ENCODE peak calls at places on chromosomes 16 and 17, in ten cellular contexts. P is heart left ventricle, H is K562, S is breast epithelium, W is gastrocnemius medialis, Z is tibial nerve, R is endothelial cell of umbilical vein, V is suprapubic skin, J is spleen, O is thyroid gland. Q is an unnamed sample.

GRCh38 chr17:4944163-4944553 is 4.1 kb downstream of the RNF167 start:
- DNase-seq in O (no peak), H (no peak), Z (no peak), P (no peak), J (peak), S (no peak), R (no peak), W (no peak), V (no peak), Q (no peak)

GRCh38 chr16:78817442-78817829 is 718.0 kb downstream of the WWOX start:
- DNase-seq in S (no peak), R (no peak), O (no peak), V (no peak), P (peak), H (no peak), J (no peak), W (no peak), Z (no peak), Q (no peak)

GRCh38 chr17:80068301-80069160 is 32.1 kb downstream of the CCDC40 start:
- DNase-seq in H (peak), J (no peak), Z (no peak), R (peak), S (no peak), V (no peak), O (peak), W (no peak), P (peak), Q (peak)

GRCh38 chr17:44797809-44798208 is 32.3 kb downstream of the GJC1 start:
- DNase-seq in J (no peak), R (no peak), S (no peak), O (no peak), H (peak), W (no peak), P (peak), Z (no peak), V (no peak), Q (peak)

GRCh38 chr16:72195609-72196008 is 23.7 kb upstream of the PMFBP1 start:
- DNase-seq in P (no peak), O (no peak), J (no peak), S (no peak), V (no peak), W (no peak), Z (no peak), H (no peak), R (no peak), Q (no peak)

GRCh38 chr16:27723711-27724490 is 174.0 kb downstream of the KATNIP start:
- DNase-seq in V (no peak), W (no peak), J (no peak), H (no peak), S (no peak), Z (no peak), P (no peak), O (peak), R (peak), Q (no peak)

GRCh38 chr16:78227855-78228254 is 128.4 kb downstream of the WWOX start:
- DNase-seq in O (no peak), R (no peak), V (no peak), Z (no peak), H (no peak), P (no peak), S (no peak), W (no peak), J (no peak), Q (no peak)

GRCh38 chr16:50671644-50672260 is 9.4 kb downstream of the SNX20 start:
- DNase-seq in Z (no peak), P (no peak), O (no peak), V (no peak), R (peak), H (peak), S (no peak), W (no peak), J (peak), Q (no peak)

GRCh38 chr16:58324792-58325191 is 30.0 kb upstream of the PRSS54 start:
- DNase-seq in Z (no peak), V (no peak), H (no peak), S (no peak), R (no peak), O (no peak), W (no peak), J (no peak), P (no peak), Q (no peak)

GRCh38 chr16:64455275-64455674 is 666.6 kb downstream of the CDH11 start:
- DNase-seq in Z (no peak), W (no peak), V (no peak), O (no peak), S (no peak), P (no peak), J (no peak), R (peak), H (no peak), Q (no peak)

GRCh38 chr16:64453643-64454042 is 668.2 kb downstream of the CDH11 start:
- DNase-seq in J (no peak), S (no peak), R (no peak), V (no peak), H (no peak), Z (no peak), O (no peak), P (no peak), W (no peak), Q (no peak)

GRCh38 chr16:64459821-64460220 is 662.0 kb downstream of the CDH11 start:
- DNase-seq in S (no peak), V (no peak), J (no peak), O (peak), W (no peak), P (peak), H (no peak), R (no peak), Z (no peak), Q (no peak)

GRCh38 chr16:64459402-64459801 is 662.5 kb downstream of the CDH11 start:
- DNase-seq in J (no peak), W (no peak), O (no peak), S (no peak), H (no peak), R (no peak), Z (no peak), V (no peak), P (no peak), Q (no peak)
- H3K4me3 ChIP-seq in J (no peak), W (no peak), O (no peak), S (no peak), H (no peak), R (no peak), Z (no peak), V (no peak), P (no peak), Q (no peak)

GRCh38 chr16:89921131-89921698 is 1.9 kb upstream of the TUBB3 start:
- DNase-seq in V (peak), Z (no peak), R (no peak), W (no peak), O (no peak), S (no peak), P (no peak), J (no peak), H (no peak), Q (no peak)

GRCh38 chr16:89920723-89921122 is 2.1 kb downstream of the MC1R start:
- DNase-seq in R (no peak), O (no peak), S (no peak), P (no peak), Z (no peak), W (no peak), V (no peak), H (no peak), J (no peak), Q (no peak)

GRCh38 chr16:89917773-89918452 is 749 bp upstream of the MC1R start:
- DNase-seq in H (peak), S (no peak), P (peak), R (peak), Z (peak), V (peak), W (no peak), J (peak), O (peak), Q (peak)

GRCh38 chr16:89918453-89919347 is at the start of gene MC1R:
- DNase-seq in Z (no peak), R (peak), P (peak), J (no peak), S (no peak), H (peak), W (no peak), O (no peak), V (peak), Q (no peak)

GRCh38 chr16:89919535-89920406 is 1.1 kb downstream of the MC1R start:
- DNase-seq in O (no peak), S (no peak), W (no peak), P (no peak), R (no peak), H (no peak), Z (no peak), V (peak), J (no peak), Q (no peak)
- TF ChIP-seq POLR2A in O (no peak), S (no peak), W (no peak), P (no peak), R (no peak), H (no peak), Z (no peak), V (no peak), J (no peak), Q (no peak)

GRCh38 chr16:68288252-68288650 is 22.5 kb downstream of the SLC7A6OS start:
- DNase-seq in V (no peak), P (no peak), J (no peak), H (no peak), S (no peak), Z (no peak), O (no peak), R (no peak), W (no peak), Q (no peak)
- H3K4me3 ChIP-seq in V (no peak), P (no peak), J (no peak), H (no peak), S (peak), Z (no peak), O (no peak), R (no peak), W (no peak), Q (no peak)

GRCh38 chr17:41772586-41773189 is 13.8 kb downstream of the JUP start:
- DNase-seq in V (no peak), P (no peak), H (peak), W (no peak), R (no peak), S (no peak), J (no peak), O (no peak), Z (no peak), Q (no peak)

GRCh38 chr17:41773190-41773588 is 13.3 kb downstream of the JUP start:
- DNase-seq in O (peak), Z (no peak), V (peak), S (peak), W (peak), H (peak), R (peak), J (no peak), P (peak), Q (peak)

GRCh38 chr17:41771389-41772206 is 14.9 kb downstream of the JUP start:
- DNase-seq in H (peak), P (no peak), W (no peak), Z (no peak), R (no peak), O (no peak), S (no peak), J (no peak), V (peak), Q (no peak)

GRCh38 chr17:41773731-41774193 is 12.7 kb downstream of the JUP start:
- DNase-seq in W (no peak), V (no peak), Z (no peak), O (no peak), H (no peak), J (no peak), R (no peak), S (no peak), P (peak), Q (no peak)

GRCh38 chr17:41772218-41772585 is 14.3 kb downstream of the JUP start:
- DNase-seq in S (peak), J (no peak), Z (no peak), P (no peak), V (peak), W (no peak), H (no peak), R (no peak), O (peak), Q (no peak)
- TF ChIP-seq POLR2A in S (no peak), J (no peak), Z (no peak), P (no peak), V (no peak), W (no peak), H (no peak), R (no peak), O (no peak), Q (no peak)

GRCh38 chr16:89332248-89333245 is 115.0 kb downstream of the ZNF778 start:
- DNase-seq in Z (no peak), J (no peak), P (no peak), H (no peak), S (no peak), O (no peak), R (no peak), W (no peak), V (peak), Q (no peak)

GRCh38 chr16:89334050-89334449 is 116.5 kb downstream of the ZNF778 start:
- DNase-seq in S (no peak), H (no peak), P (no peak), W (no peak), R (no peak), V (peak), O (no peak), Z (no peak), J (no peak), Q (peak)

GRCh38 chr16:89334461-89334860 is 117.0 kb downstream of the ZNF778 start:
- DNase-seq in H (no peak), W (no peak), V (no peak), S (no peak), Z (no peak), O (no peak), R (no peak), P (no peak), J (no peak), Q (peak)

GRCh38 chr16:89335803-89336485 is 118.4 kb downstream of the ZNF778 start:
- DNase-seq in R (no peak), W (peak), P (no peak), J (no peak), V (no peak), O (no peak), Z (no peak), S (no peak), H (no peak), Q (no peak)

DNA sequence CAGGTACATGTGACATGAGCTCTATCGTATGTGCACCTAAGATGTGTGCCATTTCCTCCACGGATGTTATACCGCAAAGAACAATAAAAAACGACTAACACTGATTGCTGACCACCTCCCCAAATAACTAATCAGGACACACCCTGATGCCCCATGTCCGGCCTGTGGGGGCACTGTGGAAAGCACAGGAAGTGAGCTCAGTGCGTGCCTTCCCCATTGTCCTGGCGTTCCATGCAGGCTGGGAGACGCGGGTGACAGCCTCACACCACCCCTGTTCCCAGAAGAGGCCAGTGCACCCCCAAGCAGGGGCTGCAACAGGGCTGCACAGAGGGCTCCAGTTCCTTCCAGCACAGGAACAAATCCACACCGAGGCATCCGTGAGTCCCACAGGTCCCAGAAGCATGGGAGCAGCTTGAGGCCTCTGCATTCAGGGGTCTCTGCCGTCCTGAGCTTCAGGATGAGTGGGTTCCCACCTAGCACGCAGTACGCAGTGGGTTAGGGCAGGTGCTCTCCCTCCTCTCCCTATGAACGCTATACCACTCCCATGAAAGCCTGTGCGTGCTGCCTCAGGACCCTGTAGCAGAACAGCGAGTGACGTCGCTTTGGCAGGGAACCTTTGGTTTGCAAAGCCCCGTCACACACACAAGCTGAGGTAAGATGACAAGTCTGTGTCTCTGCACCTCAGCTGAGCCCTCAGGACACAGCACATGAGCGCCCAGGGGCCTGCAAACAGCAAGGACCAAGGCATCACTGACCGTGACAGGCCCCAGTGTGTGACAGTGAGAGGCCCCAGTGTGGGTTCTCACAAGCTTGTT is 117.7 kb downstream of the ZNF778 start:
- DNase-seq in H (no peak), Z (no peak), J (no peak), O (no peak), P (no peak), V (no peak), S (no peak), R (no peak), W (no peak), Q (peak)
- H3K4me3 ChIP-seq in H (no peak), Z (no peak), J (no peak), O (no peak), P (no peak), V (no peak), S (no peak), R (no peak), W (peak), Q (no peak)

DNA sequence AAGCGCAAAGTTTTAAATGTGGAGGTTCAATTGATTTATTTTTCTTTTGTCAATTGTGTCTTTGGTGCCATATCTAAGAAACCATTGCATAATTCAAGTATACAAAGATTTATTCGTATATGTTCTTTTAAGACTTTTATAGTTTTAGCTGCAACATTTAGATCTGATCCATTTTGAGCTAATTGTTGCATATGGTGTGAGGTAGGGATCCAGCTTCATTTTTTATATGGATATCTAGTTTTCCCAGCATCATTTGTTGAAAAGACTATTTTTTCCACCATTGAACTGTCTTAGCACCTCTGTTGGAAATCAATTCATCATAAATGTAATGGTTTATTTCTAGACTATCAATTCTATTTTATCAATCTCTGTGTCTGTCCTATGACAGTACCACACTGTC is 2.1 kb upstream of the CCR7 start:
- DNase-seq in O (no peak), H (no peak), J (no peak), V (no peak), W (no peak), P (no peak), R (no peak), Z (no peak), S (no peak), Q (no peak)
- TF ChIP-seq POLR2A in O (no peak), H (no peak), J (no peak), V (no peak), W (no peak), P (no peak), R (no peak), Z (no peak), S (no peak), Q (no peak)

GRCh38 chr17:69501591-69502468 is 87.3 kb downstream of the MAP2K6 start:
- DNase-seq in Z (no peak), V (no peak), H (no peak), W (peak), S (no peak), O (peak), P (peak), R (peak), J (no peak), Q (peak)
- H3K4me3 ChIP-seq in Z (peak), V (peak), H (no peak), W (peak), S (peak), O (no peak), P (no peak), R (peak), J (peak), Q (peak)

GRCh38 chr17:50631195-50631907 is 3.3 kb upstream of the ABCC3 start:
- DNase-seq in H (peak), V (no peak), W (no peak), J (no peak), S (no peak), P (no peak), R (no peak), O (no peak), Z (no peak), Q (no peak)

GRCh38 chr17:50632637-50633036 is 2.0 kb upstream of the ABCC3 start:
- DNase-seq in O (no peak), S (no peak), W (no peak), V (no peak), J (no peak), P (no peak), R (no peak), H (no peak), Z (no peak), Q (no peak)

GRCh38 chr17:50633683-50634082 is 998 bp upstream of the ABCC3 start:
- DNase-seq in V (no peak), Z (no peak), J (no peak), R (no peak), W (no peak), P (no peak), O (no peak), H (no peak), S (no peak), Q (no peak)

GRCh38 chr17:50630524-50631194 is 4.0 kb upstream of the ABCC3 start:
- DNase-seq in J (peak), P (peak), H (peak), W (no peak), O (peak), S (peak), R (peak), Z (no peak), V (no peak), Q (no peak)

GRCh38 chr17:50631908-50632571 is 2.6 kb upstream of the ABCC3 start:
- DNase-seq in R (no peak), V (no peak), W (no peak), H (no peak), Z (no peak), J (no peak), O (no peak), P (no peak), S (no peak), Q (no peak)
- TF ChIP-seq POLR2A in R (no peak), V (no peak), W (no peak), H (no peak), Z (no peak), J (no peak), O (no peak), P (no peak), S (no peak), Q (no peak)